ENCODE peak calls at places on chromosomes 1 and 21, in four cellular contexts. One of them, this sample, is unnamed.

GRCh38 chr21:17660449-17660848 is 47.7 kb upstream of the BTG3 start:
- DNase-seq in astrocyte of the cerebellum: peak
- DNase-seq in tibial artery: no peak
- DNase-seq in brain microvascular endothelial cell: no peak
- DNase-seq in this sample: no peak

GRCh38 chr1:31923905-31924304 is 14.3 kb downstream of the PTP4A2 start:
- DNase-seq in astrocyte of the cerebellum: no peak
- DNase-seq in tibial artery: no peak
- DNase-seq in brain microvascular endothelial cell: no peak
- DNase-seq in this sample: no peak

GRCh38 chr1:48194801-48195200 is 27.7 kb upstream of the SLC5A9 start:
- DNase-seq in astrocyte of the cerebellum: no peak
- DNase-seq in tibial artery: no peak
- DNase-seq in brain microvascular endothelial cell: no peak
- DNase-seq in this sample: no peak

GRCh38 chr1:235015291-235015990 is 113.2 kb downstream of the TOMM20 start:
- DNase-seq in astrocyte of the cerebellum: no peak
- DNase-seq in tibial artery: peak
- DNase-seq in brain microvascular endothelial cell: no peak
- DNase-seq in this sample: no peak

GRCh38 chr1:65792671-65793358 is at the start of gene PDE4B:
- DNase-seq in astrocyte of the cerebellum: no peak
- DNase-seq in tibial artery: no peak
- DNase-seq in brain microvascular endothelial cell: peak
- DNase-seq in this sample: no peak

GRCh38 chr1:44724408-44725308 is 6.3 kb downstream of the RNU5D-1 start:
- DNase-seq in astrocyte of the cerebellum: no peak
- DNase-seq in tibial artery: no peak
- DNase-seq in brain microvascular endothelial cell: no peak
- DNase-seq in this sample: no peak

GRCh38 chr1:201146626-201147390 is 7.5 kb downstream of the TMEM9 start:
- DNase-seq in astrocyte of the cerebellum: no peak
- DNase-seq in tibial artery: peak
- DNase-seq in brain microvascular endothelial cell: no peak
- DNase-seq in this sample: no peak

GRCh38 chr1:6599141-6599975 is 3.3 kb downstream of the KLHL21 start:
- DNase-seq in astrocyte of the cerebellum: no peak
- DNase-seq in tibial artery: no peak
- DNase-seq in brain microvascular endothelial cell: no peak
- DNase-seq in this sample: no peak

GRCh38 chr1:27522148-27522859 is 32.3 kb upstream of the WASF2 start:
- DNase-seq in astrocyte of the cerebellum: no peak
- DNase-seq in tibial artery: peak
- DNase-seq in brain microvascular endothelial cell: no peak
- DNase-seq in this sample: no peak

GRCh38 chr1:114428083-114428754 is 82.8 kb downstream of the TRIM33 start:
- DNase-seq in astrocyte of the cerebellum: peak
- DNase-seq in tibial artery: no peak
- DNase-seq in brain microvascular endothelial cell: no peak
- DNase-seq in this sample: no peak

GRCh38 chr1:171222961-171223360 is 25.3 kb upstream of the FMO1 start:
- DNase-seq in astrocyte of the cerebellum: peak
- DNase-seq in tibial artery: peak
- DNase-seq in brain microvascular endothelial cell: no peak
- DNase-seq in this sample: no peak

GRCh38 chr1:117821382-117821755 is 108.1 kb downstream of the GDAP2 start:
- DNase-seq in astrocyte of the cerebellum: no peak
- DNase-seq in tibial artery: peak
- DNase-seq in brain microvascular endothelial cell: no peak
- DNase-seq in this sample: no peak

GRCh38 chr1:168863647-168864234 is 134.7 kb upstream of the DPT start:
- DNase-seq in astrocyte of the cerebellum: no peak
- DNase-seq in tibial artery: no peak
- DNase-seq in brain microvascular endothelial cell: no peak
- DNase-seq in this sample: no peak

GRCh38 chr1:163346326-163346870 is 24.6 kb downstream of the NUF2 start:
- DNase-seq in astrocyte of the cerebellum: no peak
- DNase-seq in tibial artery: no peak
- DNase-seq in brain microvascular endothelial cell: peak
- DNase-seq in this sample: no peak

GRCh38 chr1:205248793-205249601 is 21.3 kb downstream of the TMCC2 start:
- DNase-seq in astrocyte of the cerebellum: no peak
- DNase-seq in tibial artery: peak
- DNase-seq in brain microvascular endothelial cell: no peak
- DNase-seq in this sample: peak

GRCh38 chr1:202802998-202803932 is 5.0 kb downstream of the KDM5B start:
- DNase-seq in astrocyte of the cerebellum: no peak
- DNase-seq in tibial artery: no peak
- DNase-seq in brain microvascular endothelial cell: peak
- DNase-seq in this sample: no peak

GRCh38 chr1:31295874-31296485 is 608 bp downstream of the SNRNP40 start:
- DNase-seq in astrocyte of the cerebellum: no peak
- DNase-seq in tibial artery: no peak
- DNase-seq in brain microvascular endothelial cell: no peak
- DNase-seq in this sample: no peak

GRCh38 chr1:172510479-172510878 is 22.5 kb upstream of the SUCO start:
- DNase-seq in astrocyte of the cerebellum: no peak
- DNase-seq in tibial artery: no peak
- DNase-seq in brain microvascular endothelial cell: no peak
- DNase-seq in this sample: no peak

GRCh38 chr1:214660900-214661299 is 57.9 kb downstream of the CENPF start:
- DNase-seq in astrocyte of the cerebellum: peak
- DNase-seq in tibial artery: no peak
- DNase-seq in brain microvascular endothelial cell: peak
- DNase-seq in this sample: no peak

GRCh38 chr1:197868751-197869501 is 33.5 kb upstream of the C1orf53 start:
- DNase-seq in astrocyte of the cerebellum: peak
- DNase-seq in tibial artery: no peak
- DNase-seq in brain microvascular endothelial cell: peak
- DNase-seq in this sample: no peak

GRCh38 chr1:183622884-183623785 is 12.4 kb downstream of the ARPC5 start:
- DNase-seq in astrocyte of the cerebellum: peak
- DNase-seq in tibial artery: no peak
- DNase-seq in brain microvascular endothelial cell: peak
- DNase-seq in this sample: no peak

GRCh38 chr1:229408458-229409037 is 25.3 kb downstream of the ACTA1 start:
- DNase-seq in astrocyte of the cerebellum: no peak
- DNase-seq in tibial artery: no peak
- DNase-seq in brain microvascular endothelial cell: no peak
- DNase-seq in this sample: no peak

GRCh38 chr1:96641292-96641691 is 80.3 kb upstream of the PTBP2 start:
- DNase-seq in astrocyte of the cerebellum: no peak
- DNase-seq in tibial artery: no peak
- DNase-seq in brain microvascular endothelial cell: no peak
- DNase-seq in this sample: no peak
- TF ChIP-seq CTCF in astrocyte of the cerebellum: no peak
- TF ChIP-seq CTCF in tibial artery: no peak
- TF ChIP-seq CTCF in brain microvascular endothelial cell: no peak
- TF ChIP-seq CTCF in this sample: no peak

DNA sequence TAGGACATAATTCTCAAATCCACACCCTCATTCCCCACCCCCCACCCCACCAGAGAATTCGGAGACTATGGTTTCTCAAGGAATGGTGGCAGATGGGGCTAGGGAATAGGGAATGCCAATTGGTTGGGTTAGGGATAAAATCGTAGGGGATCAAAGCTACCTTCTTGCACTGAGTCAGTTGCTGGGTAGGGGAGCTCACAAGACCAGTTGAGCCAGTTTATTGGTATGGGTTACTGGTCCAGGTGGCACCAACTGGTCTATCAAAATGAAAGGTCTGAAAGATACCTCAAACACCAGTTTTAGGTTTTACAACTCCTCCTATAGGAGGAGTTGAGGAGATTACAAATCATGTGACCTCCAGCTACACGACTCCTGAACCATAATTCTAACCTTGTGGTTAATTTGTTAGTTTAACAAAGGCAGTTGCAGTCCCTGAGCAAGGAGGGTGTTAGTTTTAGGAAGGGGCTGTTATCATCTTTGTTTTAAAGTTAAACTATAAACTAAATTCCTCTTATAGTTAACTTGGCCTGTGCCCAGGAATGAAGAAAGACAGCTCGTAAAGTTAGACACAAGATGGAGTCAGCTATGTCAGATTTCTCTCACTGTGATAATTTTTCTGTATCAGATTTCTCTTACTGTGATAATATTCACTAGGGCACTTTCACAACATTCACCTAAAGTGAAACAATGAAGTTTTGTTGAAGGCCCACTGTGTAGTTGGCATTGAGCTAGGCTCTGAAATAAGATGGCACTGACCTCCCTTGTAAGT is 2.5 kb downstream of the SHISAL2A start:
- DNase-seq in astrocyte of the cerebellum: no peak
- DNase-seq in tibial artery: no peak
- DNase-seq in brain microvascular endothelial cell: no peak
- DNase-seq in this sample: no peak
- TF ChIP-seq CTCF in astrocyte of the cerebellum: no peak
- TF ChIP-seq CTCF in tibial artery: no peak
- TF ChIP-seq CTCF in brain microvascular endothelial cell: no peak
- TF ChIP-seq CTCF in this sample: no peak

GRCh38 chr1:209815495-209815894 is 9.6 kb upstream of the IRF6 start:
- DNase-seq in astrocyte of the cerebellum: no peak
- DNase-seq in tibial artery: no peak
- DNase-seq in brain microvascular endothelial cell: no peak
- DNase-seq in this sample: no peak
- TF ChIP-seq CTCF in astrocyte of the cerebellum: no peak
- TF ChIP-seq CTCF in tibial artery: no peak
- TF ChIP-seq CTCF in brain microvascular endothelial cell: no peak
- TF ChIP-seq CTCF in this sample: no peak

GRCh38 chr1:213287987-213288386 is 236.9 kb downstream of the RPS6KC1 start:
- DNase-seq in astrocyte of the cerebellum: no peak
- DNase-seq in tibial artery: no peak
- DNase-seq in brain microvascular endothelial cell: no peak
- DNase-seq in this sample: no peak

GRCh38 chr1:213284626-213285025 is 233.6 kb downstream of the RPS6KC1 start:
- DNase-seq in astrocyte of the cerebellum: no peak
- DNase-seq in tibial artery: no peak
- DNase-seq in brain microvascular endothelial cell: no peak
- DNase-seq in this sample: no peak

GRCh38 chr1:213281610-213282316 is 230.7 kb downstream of the RPS6KC1 start:
- DNase-seq in astrocyte of the cerebellum: no peak
- DNase-seq in tibial artery: no peak
- DNase-seq in brain microvascular endothelial cell: no peak
- DNase-seq in this sample: no peak

GRCh38 chr1:213286235-213286634 is 235.2 kb downstream of the RPS6KC1 start:
- DNase-seq in astrocyte of the cerebellum: no peak
- DNase-seq in tibial artery: no peak
- DNase-seq in brain microvascular endothelial cell: no peak
- DNase-seq in this sample: no peak
- TF ChIP-seq CTCF in astrocyte of the cerebellum: peak
- TF ChIP-seq CTCF in tibial artery: no peak
- TF ChIP-seq CTCF in brain microvascular endothelial cell: peak
- TF ChIP-seq CTCF in this sample: peak

GRCh38 chr21:36966066-36966845 is at the start of gene HLCS:
- DNase-seq in astrocyte of the cerebellum: no peak
- DNase-seq in tibial artery: peak
- DNase-seq in brain microvascular endothelial cell: peak
- DNase-seq in this sample: peak
- TF ChIP-seq CTCF in astrocyte of the cerebellum: no peak
- TF ChIP-seq CTCF in tibial artery: no peak
- TF ChIP-seq CTCF in brain microvascular endothelial cell: no peak
- TF ChIP-seq CTCF in this sample: peak

DNA sequence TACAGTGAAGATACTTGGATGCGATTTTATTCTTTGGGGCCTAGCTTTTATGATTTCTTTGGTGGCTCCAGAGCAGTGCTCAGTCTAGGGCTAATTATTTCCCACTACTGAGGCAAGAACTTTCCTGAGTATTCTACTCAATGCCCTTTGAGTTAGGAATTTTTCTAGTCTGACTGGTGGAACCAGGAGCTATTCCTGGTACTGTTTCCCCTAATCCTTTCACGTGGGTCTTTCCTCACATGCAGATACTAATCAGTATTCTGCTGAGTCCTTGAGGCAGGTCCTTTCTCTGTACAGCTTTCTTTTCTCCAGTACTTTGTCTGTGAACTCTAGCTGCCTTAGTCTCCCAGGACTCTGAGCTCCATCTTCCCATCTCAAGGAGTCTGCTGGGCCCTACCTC is 76.7 kb downstream of the TRIM11 start:
- DNase-seq in astrocyte of the cerebellum: no peak
- DNase-seq in tibial artery: no peak
- DNase-seq in brain microvascular endothelial cell: no peak
- DNase-seq in this sample: no peak
- TF ChIP-seq CTCF in astrocyte of the cerebellum: no peak
- TF ChIP-seq CTCF in tibial artery: no peak
- TF ChIP-seq CTCF in brain microvascular endothelial cell: no peak
- TF ChIP-seq CTCF in this sample: no peak

DNA sequence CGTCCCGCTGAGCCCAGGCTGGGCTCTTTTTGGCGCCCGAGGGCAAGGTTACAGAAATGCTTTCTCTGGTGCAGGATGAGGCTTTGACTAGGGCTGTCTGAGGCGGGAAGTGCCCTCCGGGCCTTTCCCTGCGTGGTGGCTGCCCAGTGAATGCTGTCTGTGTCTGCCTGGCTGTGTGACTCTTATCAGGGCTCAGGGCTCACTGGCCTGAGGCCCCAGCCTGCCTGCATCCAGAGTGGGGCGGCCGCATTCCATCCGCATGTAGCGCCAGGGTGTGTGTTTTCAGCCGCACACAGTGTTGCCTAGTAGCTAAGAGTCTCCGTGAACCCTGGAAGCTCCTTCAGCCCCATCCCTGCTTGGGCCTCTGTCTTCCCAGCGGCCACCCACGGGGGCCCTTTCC is 59.1 kb downstream of the FAAP20 start:
- DNase-seq in astrocyte of the cerebellum: no peak
- DNase-seq in tibial artery: peak
- DNase-seq in brain microvascular endothelial cell: peak
- DNase-seq in this sample: peak
- TF ChIP-seq CTCF in astrocyte of the cerebellum: no peak
- TF ChIP-seq CTCF in tibial artery: no peak
- TF ChIP-seq CTCF in brain microvascular endothelial cell: peak
- TF ChIP-seq CTCF in this sample: no peak

GRCh38 chr1:113248494-113248893 is 141.8 kb upstream of the MAGI3 start:
- DNase-seq in astrocyte of the cerebellum: no peak
- DNase-seq in tibial artery: no peak
- DNase-seq in brain microvascular endothelial cell: no peak
- DNase-seq in this sample: no peak
- TF ChIP-seq CTCF in astrocyte of the cerebellum: no peak
- TF ChIP-seq CTCF in tibial artery: no peak
- TF ChIP-seq CTCF in brain microvascular endothelial cell: no peak
- TF ChIP-seq CTCF in this sample: no peak

This sample was measured in type B pancreatic cell.